ENCODE peak calls at places on chromosomes 3 and 15, in five cellular contexts. J is heart left ventricle, T is IMR-90, Z is upper lobe of left lung, K is stomach. U is an unnamed sample.

GRCh38 chr3:122868322-122868721 is 73.5 kb downstream of the SLC49A4 start:
- DNase-seq in J (no peak), T (no peak), Z (no peak), K (no peak), U (no peak)

GRCh38 chr15:79025201-79025600 is 65.4 kb downstream of the RASGRF1 start:
- DNase-seq in J (no peak), T (no peak), Z (no peak), K (no peak), U (no peak)

GRCh38 chr3:141231923-141232861 is 567 bp downstream of the PXYLP1 start:
- DNase-seq in J (peak), T (no peak), Z (peak), K (peak), U (peak)

GRCh38 chr3:11498174-11498573 is 145.5 kb downstream of the VGLL4 start:
- DNase-seq in J (no peak), T (no peak), Z (no peak), K (no peak), U (no peak)

GRCh38 chr3:149576071-149576564 is 81.7 kb downstream of the WWTR1 start:
- DNase-seq in J (peak), T (peak), Z (no peak), K (no peak), U (no peak)

GRCh38 chr3:16658004-16658932 is 53.0 kb upstream of the DAZL start:
- DNase-seq in J (no peak), T (no peak), Z (no peak), K (no peak), U (no peak)

GRCh38 chr3:53948174-53948573 is 56.5 kb upstream of the SELENOK start:
- DNase-seq in J (no peak), T (no peak), Z (no peak), K (no peak), U (no peak)

GRCh38 chr3:157290761-157291160 is 130.8 kb upstream of the CCNL1 start:
- DNase-seq in J (no peak), T (peak), Z (no peak), K (no peak), U (no peak)

GRCh38 chr3:42711491-42712343 is 9.1 kb upstream of the HHATL start:
- DNase-seq in J (no peak), T (no peak), Z (no peak), K (no peak), U (peak)

GRCh38 chr15:69459063-69459462 is 6.4 kb downstream of the RPLP1 start:
- DNase-seq in J (no peak), T (no peak), Z (no peak), K (peak), U (no peak)

GRCh38 chr3:132538072-132538471 is 59.0 kb upstream of the ACKR4 start:
- DNase-seq in J (no peak), T (no peak), Z (no peak), K (no peak), U (no peak)

GRCh38 chr3:192870785-192871184 is 46.9 kb downstream of the MB21D2 start:
- DNase-seq in J (no peak), T (no peak), Z (no peak), K (no peak), U (no peak)

GRCh38 chr3:197736010-197736490 is 654 bp downstream of the RUBCN start:
- DNase-seq in J (peak), T (no peak), Z (no peak), K (peak), U (no peak)

GRCh38 chr3:153640689-153641308 is 478.8 kb downstream of the RAP2B start:
- DNase-seq in J (no peak), T (no peak), Z (no peak), K (peak), U (no peak)

GRCh38 chr3:159487304-159487703 is 501.3 kb upstream of the IL12A start:
- DNase-seq in J (no peak), T (no peak), Z (no peak), K (no peak), U (no peak)

GRCh38 chr3:44584646-44585501 is at the start of gene ZNF660:
- DNase-seq in J (peak), T (peak), Z (peak), K (peak), U (peak)

GRCh38 chr3:124292329-124292728 is 300.4 kb upstream of the ROPN1 start:
- DNase-seq in J (no peak), T (no peak), Z (peak), K (no peak), U (no peak)

GRCh38 chr15:34810455-34811146 is 15.3 kb upstream of the ACTC1 start:
- DNase-seq in J (peak), T (peak), Z (no peak), K (no peak), U (no peak)

GRCh38 chr3:12224181-12225147 is 64.4 kb upstream of the PPARG start:
- DNase-seq in J (no peak), T (peak), Z (no peak), K (peak), U (peak)

GRCh38 chr3:10389995-10390394 is 69.1 kb upstream of the SEC13 start:
- DNase-seq in J (no peak), T (no peak), Z (no peak), K (no peak), U (no peak)

GRCh38 chr15:32979710-32980109 is 214.8 kb downstream of the FMN1 start:
- DNase-seq in J (no peak), T (peak), Z (no peak), K (no peak), U (no peak)

GRCh38 chr3:134333522-134334181 is 40.6 kb downstream of the AMOTL2 start:
- DNase-seq in J (no peak), T (peak), Z (no peak), K (no peak), U (no peak)

GRCh38 chr15:49988766-49989165 is 130.3 kb downstream of the ATP8B4 start:
- DNase-seq in J (no peak), T (no peak), Z (no peak), K (no peak), U (no peak)

GRCh38 chr3:122969585-122970453 is 57.7 kb downstream of the SEMA5B start:
- DNase-seq in J (peak), T (peak), Z (no peak), K (no peak), U (no peak)

GRCh38 chr3:26653811-26654379 is 31.3 kb downstream of the LRRC3B start:
- DNase-seq in J (no peak), T (no peak), Z (no peak), K (no peak), U (no peak)

GRCh38 chr3:52216585-52217408 is 8.6 kb downstream of the TLR9 start:
- DNase-seq in J (peak), T (peak), Z (peak), K (peak), U (peak)

GRCh38 chr3:195270350-195271115 is 426 bp downstream of the XXYLT1 start:
- DNase-seq in J (peak), T (peak), Z (no peak), K (no peak), U (peak)

GRCh38 chr3:188233320-188233719 is 79.4 kb downstream of the LPP start:
- DNase-seq in J (no peak), T (peak), Z (no peak), K (no peak), U (no peak)

GRCh38 chr3:76198086-76198485 is 412.7 kb upstream of the ZNF717 start:
- DNase-seq in J (no peak), T (no peak), Z (no peak), K (no peak), U (no peak)

GRCh38 chr3:133092676-133093075 is 54.5 kb downstream of the TMEM108 start:
- DNase-seq in J (no peak), T (peak), Z (no peak), K (no peak), U (no peak)

GRCh38 chr3:30513374-30514152 is 92.8 kb upstream of the TGFBR2 start:
- DNase-seq in J (no peak), T (no peak), Z (no peak), K (no peak), U (no peak)

GRCh38 chr3:16504242-16504641 is 9.3 kb downstream of the RFTN1 start:
- DNase-seq in J (no peak), T (peak), Z (no peak), K (no peak), U (no peak)

GRCh38 chr3:67976683-67977082 is 322.3 kb upstream of the SUCLG2 start:
- DNase-seq in J (no peak), T (no peak), Z (no peak), K (no peak), U (no peak)

GRCh38 chr3:125125822-125126245 is 70.0 kb upstream of the HEG1 start:
- DNase-seq in J (no peak), T (peak), Z (no peak), K (no peak), U (no peak)

GRCh38 chr15:76776480-76776879 is 128.7 kb downstream of the SCAPER start:
- DNase-seq in J (no peak), T (no peak), Z (no peak), K (no peak), U (no peak)

DNA sequence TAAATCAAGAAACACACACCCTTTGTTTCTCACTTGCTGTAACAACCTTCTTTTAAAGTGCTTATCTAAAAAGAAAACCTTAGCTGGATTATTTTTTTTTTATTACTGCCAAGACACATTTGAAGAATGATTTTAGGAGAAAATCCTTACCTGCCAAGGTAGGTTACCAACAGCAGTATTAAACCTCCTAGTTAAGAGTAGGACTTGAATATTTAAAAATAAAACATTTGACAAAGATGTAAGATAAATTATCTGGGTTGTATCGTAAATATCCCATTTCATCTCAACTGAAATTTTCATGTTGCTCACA is 192.1 kb downstream of the PDZRN3 start:
- DNase-seq in J (no peak), T (no peak), Z (no peak), K (no peak), U (no peak)
- H3K27ac ChIP-seq in J (no peak), T (no peak), Z (no peak), K (no peak), U (no peak)

DNA sequence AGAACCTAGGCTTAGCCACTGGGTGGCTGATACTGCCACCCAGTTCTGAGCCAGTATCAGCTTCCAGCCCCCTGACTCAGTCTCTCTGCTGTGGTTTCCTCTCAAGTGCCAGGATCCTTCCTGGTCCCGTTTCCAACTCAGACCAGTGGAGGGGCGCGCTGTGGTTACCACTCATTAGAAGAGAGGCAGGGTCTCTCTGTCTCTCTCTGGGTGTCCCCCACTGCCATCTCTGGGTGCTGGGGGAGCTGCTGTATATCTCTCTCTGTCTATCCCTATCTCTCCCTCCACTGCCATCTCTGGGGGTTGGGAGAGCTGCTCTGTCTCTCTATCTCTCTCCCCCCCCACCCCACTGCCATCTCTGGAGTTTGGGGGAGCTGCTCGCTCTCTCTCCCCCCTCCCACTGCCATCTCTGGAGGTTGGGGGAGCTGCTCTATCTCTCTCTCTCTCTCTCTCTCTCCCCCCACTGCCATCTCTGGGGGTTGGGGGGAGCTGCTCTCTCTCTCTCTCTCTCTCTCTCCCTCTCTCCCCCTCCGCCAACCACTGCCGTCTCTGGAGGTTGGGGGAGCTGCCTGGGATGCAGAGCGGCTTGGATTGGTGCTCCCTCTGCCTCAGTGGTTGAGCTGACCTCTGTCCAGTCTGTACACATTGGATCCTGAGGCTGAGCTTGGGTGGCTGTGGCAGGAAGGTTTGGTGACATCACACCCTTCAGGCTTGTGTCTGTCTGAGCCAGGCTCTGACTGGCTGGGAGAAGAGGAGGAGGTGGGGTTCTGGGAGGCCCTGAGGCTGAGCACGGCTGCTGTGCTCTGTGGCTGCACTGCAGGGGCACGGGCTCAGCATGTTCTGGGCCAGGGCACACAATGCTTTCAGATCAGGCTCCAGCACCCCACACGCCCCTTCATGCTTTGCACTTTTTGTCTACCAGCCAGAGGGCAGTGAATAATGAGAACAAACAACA is 98.9 kb downstream of the APBA2 start:
- DNase-seq in J (no peak), T (peak), Z (peak), K (no peak), U (no peak)
- TF ChIP-seq POLR2A in J (no peak), T (no peak), Z (no peak), K (no peak), U (no peak)

DNA sequence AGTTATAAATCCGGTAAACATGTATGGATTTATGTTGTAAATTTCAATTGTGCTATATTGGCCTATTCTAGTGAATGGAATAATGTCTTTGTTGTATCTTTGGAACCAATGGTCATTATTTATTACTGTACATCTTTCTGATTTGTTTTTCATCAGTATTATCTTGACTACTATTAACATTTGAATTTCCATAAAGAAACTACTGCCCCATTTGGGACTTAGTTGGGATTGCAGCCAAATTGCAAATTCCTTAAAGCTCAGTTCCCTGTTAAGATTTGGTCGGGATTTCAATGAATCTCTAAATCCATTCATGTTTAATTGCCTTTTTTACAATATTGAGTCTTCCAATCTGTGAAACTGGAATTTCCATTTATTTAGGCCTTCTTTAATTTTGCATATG is 822.4 kb upstream of the CADM2 start:
- DNase-seq in J (no peak), T (no peak), Z (no peak), K (no peak), U (no peak)
- TF ChIP-seq CTCF in J (no peak), T (no peak), Z (no peak), K (no peak), U (no peak)

GRCh38 chr15:81296673-81297072 is 27.3 kb downstream of the STARD5 start:
- DNase-seq in J (peak), T (no peak), Z (no peak), K (peak), U (peak)
- H3K27ac ChIP-seq in J (peak), T (no peak), Z (peak), K (peak), U (peak)

GRCh38 chr15:59306520-59307163 is 66.0 kb downstream of the MYO1E start:
- DNase-seq in J (no peak), T (peak), Z (no peak), K (no peak), U (no peak)

GRCh38 chr15:59304807-59305206 is 67.9 kb downstream of the MYO1E start:
- DNase-seq in J (no peak), T (no peak), Z (no peak), K (no peak), U (no peak)

GRCh38 chr15:59303136-59303535 is 69.5 kb downstream of the MYO1E start:
- DNase-seq in J (no peak), T (no peak), Z (no peak), K (no peak), U (no peak)

GRCh38 chr15:59301527-59301926 is 71.1 kb downstream of the MYO1E start:
- DNase-seq in J (no peak), T (no peak), Z (no peak), K (no peak), U (no peak)

DNA sequence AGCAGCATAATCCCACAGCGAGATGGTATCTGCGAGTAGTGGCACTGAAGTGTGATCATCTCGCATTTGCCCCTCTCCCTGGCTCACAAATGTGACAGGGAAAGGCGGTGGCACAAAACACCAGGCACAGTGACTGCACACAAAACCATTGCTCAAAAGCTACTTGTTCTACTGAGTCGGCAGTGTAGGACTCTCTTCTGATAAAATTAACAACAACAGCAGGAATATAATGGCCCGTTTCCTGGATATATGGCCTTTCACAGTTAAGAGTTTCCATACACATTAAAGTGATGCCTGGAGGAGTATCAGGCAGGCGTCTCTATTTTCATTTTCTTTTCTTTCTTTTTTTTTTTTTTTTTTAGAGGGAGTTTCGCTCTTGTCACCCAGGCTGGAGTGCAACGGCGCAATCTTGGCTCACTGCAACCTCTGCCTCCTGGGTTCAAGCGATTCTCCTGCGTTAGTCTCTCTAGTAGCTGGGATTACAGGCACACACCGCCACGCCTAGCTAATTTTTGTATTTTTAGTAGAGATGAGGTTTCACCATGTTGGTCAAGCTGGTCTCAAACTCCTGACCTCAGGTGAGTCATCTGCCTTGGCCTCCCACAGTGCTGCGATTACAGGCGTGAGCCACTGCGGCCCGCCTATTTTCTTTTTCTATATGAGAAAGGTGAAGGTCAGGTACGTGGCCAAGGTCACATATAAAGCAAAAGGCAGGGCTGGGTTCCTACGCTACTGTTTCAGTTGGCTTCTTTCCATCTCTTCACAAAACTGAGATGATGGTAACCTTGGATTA is 68.8 kb downstream of the MYO1E start:
- DNase-seq in J (no peak), T (peak), Z (no peak), K (peak), U (no peak)
- TF ChIP-seq POLR2A in J (no peak), T (no peak), Z (no peak), K (no peak), U (no peak)

GRCh38 chr3:129552287-129553050 is 9.5 kb downstream of the H1-8 start:
- DNase-seq in J (no peak), T (no peak), Z (no peak), K (no peak), U (no peak)
- TF ChIP-seq CTCF in J (no peak), T (no peak), Z (no peak), K (no peak), U (no peak)

GRCh38 chr15:39154136-39154770 is 426.6 kb upstream of the THBS1 start:
- DNase-seq in J (no peak), T (no peak), Z (no peak), K (no peak), U (no peak)
- H3K27ac ChIP-seq in J (no peak), T (peak), Z (no peak), K (no peak), U (peak)